ENCODE peak calls at places on chromosome 10, in six cellular contexts. T is GM12878, V is A549, Y is K562, F is endothelial cell of umbilical vein, O is HepG2. K is an unnamed sample.

GRCh38 chr10:121596668-121597503 is 1.4 kb downstream of the FGFR2 start:
- DNase-seq in Y (no peak), T (no peak), V (no peak), O (no peak), F (no peak), K (no peak)

GRCh38 chr10:118447478-118447877 is 105.4 kb upstream of the FAM204A start:
- DNase-seq in Y (no peak), O (no peak), F (no peak), V (no peak), T (no peak), K (no peak)

GRCh38 chr10:102426803-102427287 is 5.5 kb downstream of the CUEDC2 start:
- DNase-seq in T (no peak), V (no peak), O (no peak), Y (no peak), F (no peak), K (no peak)

GRCh38 chr10:70357447-70358035 is 24.9 kb downstream of the LRRC20 start:
- DNase-seq in T (no peak), F (no peak), V (no peak), Y (no peak), O (no peak), K (peak)

GRCh38 chr10:25125151-25125550 is 49.6 kb upstream of the GPR158 start:
- DNase-seq in V (no peak), Y (no peak), F (no peak), O (no peak), T (no peak), K (no peak)

GRCh38 chr10:5589963-5590511 is 65.3 kb downstream of the CALML3 start:
- DNase-seq in Y (peak), F (peak), O (no peak), T (no peak), V (peak), K (peak)

GRCh38 chr10:100043344-100043743 is 33.6 kb upstream of the DNMBP start:
- DNase-seq in Y (no peak), F (peak), V (peak), T (no peak), O (no peak), K (no peak)

GRCh38 chr10:124086097-124086710 is 7.2 kb downstream of the CHST15 start:
- DNase-seq in T (no peak), F (no peak), V (no peak), O (no peak), Y (no peak), K (no peak)

GRCh38 chr10:43229208-43230061 is 37.4 kb downstream of the RASGEF1A start:
- DNase-seq in V (peak), Y (no peak), T (no peak), F (no peak), O (no peak), K (no peak)

GRCh38 chr10:107264742-107265141 is 100.2 kb upstream of the SORCS1 start:
- DNase-seq in O (no peak), F (no peak), Y (peak), T (no peak), V (no peak), K (peak)

GRCh38 chr10:120456626-120457430 is at the start of gene PLPP4:
- DNase-seq in T (no peak), V (no peak), Y (peak), O (no peak), F (peak), K (no peak)

GRCh38 chr10:101031128-101031795 is at the start of the genes PDZD7 and SFXN3:
- DNase-seq in T (peak), F (peak), V (peak), Y (peak), O (peak), K (peak)

GRCh38 chr10:53667063-53667462 is 894.5 kb upstream of the MBL2 start:
- DNase-seq in O (no peak), F (no peak), V (no peak), Y (no peak), T (no peak), K (no peak)

GRCh38 chr10:66639351-66639750 is 286.5 kb upstream of the LRRTM3 start:
- DNase-seq in F (no peak), Y (no peak), V (no peak), T (no peak), O (no peak), K (no peak)

GRCh38 chr10:60646966-60647796 is 131.1 kb upstream of the CDK1 start:
- DNase-seq in F (peak), Y (peak), O (peak), T (peak), V (peak), K (peak)

GRCh38 chr10:30231709-30232108 is 117.4 kb downstream of the MTPAP start:
- DNase-seq in O (no peak), Y (no peak), T (no peak), F (no peak), V (no peak), K (no peak)
- TF ChIP-seq POLR2A in O (no peak), Y (no peak), T (no peak), F (no peak), V (no peak), K (no peak)

GRCh38 chr10:91048380-91048779 is 127.5 kb upstream of the ANKRD1 start:
- DNase-seq in T (no peak), V (no peak), Y (no peak), F (no peak), O (no peak), K (no peak)

GRCh38 chr10:91051834-91052233 is 130.9 kb upstream of the ANKRD1 start:
- DNase-seq in V (no peak), Y (no peak), O (no peak), T (no peak), F (no peak), K (no peak)

GRCh38 chr10:91050371-91051034 is 129.6 kb upstream of the ANKRD1 start:
- DNase-seq in V (no peak), Y (no peak), O (no peak), T (no peak), F (no peak), K (no peak)

GRCh38 chr10:91049961-91050360 is 129.1 kb upstream of the ANKRD1 start:
- DNase-seq in V (no peak), O (no peak), Y (no peak), T (no peak), F (peak), K (no peak)

DNA sequence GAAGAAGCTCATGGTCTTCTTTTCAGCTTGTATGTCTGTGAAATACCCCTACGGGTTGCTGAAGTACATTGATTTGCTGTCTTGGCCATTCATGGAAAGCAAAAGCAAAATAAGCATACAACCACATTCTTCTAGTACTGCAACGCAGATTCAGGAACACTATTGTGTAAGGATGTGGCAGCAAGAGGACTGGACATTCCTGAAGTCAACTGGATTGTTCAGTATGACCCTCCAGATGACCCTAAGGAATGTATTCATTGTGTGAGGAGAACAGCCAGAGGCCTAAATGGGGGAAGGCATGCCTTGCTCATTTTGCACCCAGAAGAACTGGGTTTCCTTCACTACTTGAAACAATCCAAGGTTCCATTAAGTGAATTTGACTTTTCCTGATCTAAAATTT is 133.4 kb upstream of the ANKRD1 start:
- DNase-seq in F (peak), T (no peak), Y (no peak), O (no peak), V (no peak), K (no peak)
- TF ChIP-seq MYC in F (no peak), T (no peak), Y (no peak), O (no peak), V (no peak), K (no peak)

GRCh38 chr10:62512732-62513475 is 138.7 kb downstream of the ZNF365 start:
- DNase-seq in T (no peak), F (no peak), Y (no peak), V (peak), O (no peak), K (no peak)
- TF ChIP-seq MAX in T (no peak), F (no peak), Y (no peak), V (no peak), O (no peak), K (no peak)

DNA sequence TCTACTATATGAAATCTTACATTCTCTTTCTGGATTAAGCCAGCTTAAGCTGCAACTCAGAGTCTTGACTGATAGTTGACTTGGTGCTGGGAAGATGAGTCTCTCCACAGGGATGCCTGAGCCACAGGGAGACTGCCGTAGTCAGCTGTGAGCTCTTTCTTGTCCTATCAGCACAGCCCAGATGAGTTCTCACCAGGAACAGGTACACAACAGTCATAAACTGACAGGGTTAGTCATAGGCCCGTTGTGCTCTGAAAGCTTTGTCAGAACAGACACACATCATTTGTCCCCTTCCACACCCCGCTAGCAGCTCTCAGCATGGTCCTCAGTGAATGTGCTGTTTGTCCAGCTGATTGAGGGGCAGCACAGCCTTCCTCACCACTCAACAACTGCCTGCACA is 221.6 kb downstream of the RPS24 start:
- DNase-seq in V (no peak), O (no peak), Y (no peak), F (no peak), T (no peak), K (no peak)
- TF ChIP-seq POLR2A in V (no peak), O (no peak), Y (no peak), F (no peak), T (no peak), K (no peak)

DNA sequence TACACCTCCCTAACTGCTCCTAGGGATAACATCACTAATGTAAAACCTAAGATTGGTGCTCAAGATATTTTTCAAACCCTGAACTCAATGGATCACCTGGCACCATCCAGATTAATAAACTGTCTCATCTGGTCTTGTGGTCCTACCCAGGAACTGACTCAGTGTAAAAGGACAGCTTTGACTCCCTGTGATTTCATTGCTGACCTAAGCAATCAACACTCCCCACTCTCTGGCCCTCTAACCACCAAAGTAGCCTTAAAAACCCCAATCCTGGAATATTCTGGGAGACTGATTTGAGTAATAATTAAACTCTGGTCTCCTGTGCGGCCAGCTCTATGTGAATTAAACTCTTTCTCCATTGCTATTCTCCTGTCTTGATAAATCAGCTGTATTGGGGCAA is 6.2 kb upstream of the USP54 start:
- DNase-seq in Y (no peak), O (no peak), V (no peak), T (no peak), F (no peak), K (no peak)
- TF ChIP-seq MYC in Y (no peak), O (no peak), V (no peak), T (no peak), F (no peak), K (no peak)

DNA sequence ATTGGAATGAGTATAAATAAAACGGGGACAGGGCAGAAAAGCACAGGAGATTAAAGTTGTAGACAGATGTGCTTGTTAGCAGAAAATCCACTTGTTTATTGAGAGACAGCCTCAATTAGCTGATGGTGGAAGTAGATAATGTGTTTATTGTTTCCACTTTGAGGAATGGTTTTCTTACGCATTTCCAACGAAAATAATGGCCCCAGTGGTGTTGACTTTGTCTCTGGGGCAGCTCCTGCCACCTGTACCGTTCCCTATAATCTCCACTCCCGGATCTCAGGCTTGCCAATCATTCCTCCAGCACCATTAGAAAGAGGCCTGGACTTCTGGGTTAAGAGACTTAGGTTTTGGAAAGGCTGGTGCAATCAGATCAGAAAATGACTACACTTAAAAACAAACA is 638.7 kb downstream of the PARD3 start:
- DNase-seq in O (no peak), Y (no peak), F (no peak), V (no peak), T (no peak), K (no peak)
- TF ChIP-seq MAX in O (no peak), Y (no peak), F (no peak), V (no peak), T (no peak), K (no peak)

DNA sequence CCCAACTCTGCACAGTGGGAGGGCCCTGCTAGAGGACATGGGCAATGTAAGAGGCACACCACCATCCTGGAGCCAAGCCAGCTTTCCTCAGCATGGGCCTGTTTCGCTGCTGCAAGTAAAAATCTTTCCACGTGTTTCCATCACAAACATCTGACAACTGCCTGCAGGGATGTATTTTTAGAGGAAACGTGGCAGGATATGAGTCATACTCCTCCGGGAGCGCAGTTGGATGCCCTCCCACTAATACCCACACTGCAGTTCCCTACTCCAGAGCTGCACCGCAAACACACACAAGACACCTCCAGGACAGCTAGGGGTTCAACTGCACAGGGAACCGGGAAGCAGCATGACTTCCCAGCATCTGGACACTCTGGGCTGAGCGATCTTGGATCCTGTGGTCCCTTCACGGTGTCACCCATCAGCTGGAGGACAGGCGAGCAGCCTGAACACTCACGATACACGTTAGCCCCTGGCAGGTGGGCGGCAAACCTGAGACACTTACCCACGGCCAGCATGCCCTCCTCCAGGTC is 26.1 kb downstream of the PLAC9 start:
- DNase-seq in F (peak), Y (peak), O (no peak), V (peak), T (no peak), K (peak)
- TF ChIP-seq POLR2A in F (no peak), Y (no peak), O (no peak), V (no peak), T (no peak), K (no peak)

GRCh38 chr10:74755273-74755672 is 71.1 kb upstream of the KAT6B start:
- DNase-seq in O (no peak), T (no peak), F (no peak), V (no peak), Y (no peak), K (peak)
- TF ChIP-seq MYC in O (no peak), T (no peak), F (no peak), V (no peak), Y (no peak), K (no peak)

K was measured in NB4.